ENCODE peak calls at places on chromosome 4, in nine cellular contexts. X is GM13977; Z is GM04504; B is iris pigment epithelial cell; O is activated CD8-positive, alpha-beta memory T cell treated with anti-CD3 and anti-CD28 coated beads for 48 hours; A is activated T-cell treated with anti-CD3 and anti-CD28 coated beads, Interleukin-2, amount 50 U/mL, for 72 hours; S is Kasumi-1; N is fibroblast of the aortic adventitia; T is dorsolateral prefrontal cortex. G is an unnamed sample.

GRCh38 chr4:94746746-94747145 is 11.0 kb upstream of the BMPR1B start:
- DNase-seq in Z (no peak), S (no peak), B (no peak), N (no peak), O (no peak), X (no peak), A (no peak), T (no peak), G (no peak)

GRCh38 chr4:7625073-7625472 is 190.3 kb upstream of the PSAPL1 start:
- DNase-seq in B (peak), O (no peak), X (no peak), Z (peak), S (no peak), T (peak), N (peak), A (no peak), G (no peak)

GRCh38 chr4:4606321-4606720 is 64.5 kb upstream of the STX18 start:
- DNase-seq in A (no peak), O (no peak), S (no peak), X (no peak), Z (no peak), T (no peak), N (no peak), B (peak), G (no peak)

GRCh38 chr4:88526221-88526815 is 2.7 kb upstream of the PYURF start:
- DNase-seq in X (peak), B (peak), A (no peak), N (peak), O (no peak), S (peak), Z (no peak), T (no peak), G (peak)

GRCh38 chr4:107719211-107719926 is 665 bp downstream of the PAPSS1 start:
- DNase-seq in X (peak), B (peak), N (peak), Z (no peak), T (no peak), A (peak), O (peak), S (peak), G (peak)

GRCh38 chr4:168876106-168876505 is 133.9 kb downstream of the CBR4 start:
- DNase-seq in N (no peak), B (no peak), A (no peak), Z (no peak), O (no peak), T (no peak), X (no peak), S (no peak), G (no peak)

GRCh38 chr4:25823632-25824031 is 39.2 kb downstream of the SEL1L3 start:
- DNase-seq in X (no peak), Z (no peak), B (no peak), A (no peak), S (no peak), T (peak), N (no peak), O (no peak), G (no peak)

GRCh38 chr4:57102050-57102564 is 8.1 kb downstream of the IGFBP7 start:
- DNase-seq in S (no peak), Z (no peak), A (no peak), O (no peak), N (peak), T (no peak), B (peak), X (no peak), G (no peak)

GRCh38 chr4:28228575-28228974 is 1367.9 kb downstream of the STIM2 start:
- DNase-seq in B (no peak), X (no peak), A (no peak), S (no peak), Z (no peak), T (no peak), O (no peak), N (no peak), G (no peak)

GRCh38 chr4:6925357-6925836 is 15.8 kb downstream of the TBC1D14 start:
- DNase-seq in N (no peak), A (peak), T (no peak), B (no peak), O (no peak), S (peak), Z (no peak), X (no peak), G (no peak)

GRCh38 chr4:124181045-124181444 is 531.5 kb downstream of the ANKRD50 start:
- DNase-seq in Z (no peak), B (peak), S (no peak), X (no peak), A (no peak), O (no peak), N (peak), T (no peak), G (no peak)

GRCh38 chr4:24965627-24966026 is 52.8 kb upstream of the CCDC149 start:
- DNase-seq in T (no peak), Z (no peak), A (no peak), O (no peak), X (no peak), N (no peak), S (no peak), B (peak), G (no peak)

GRCh38 chr4:95835672-95836071 is 4.2 kb upstream of the PDHA2 start:
- DNase-seq in X (peak), O (no peak), Z (no peak), B (no peak), A (no peak), T (no peak), N (no peak), S (peak), G (no peak)

GRCh38 chr4:22906046-22906445 is 213.3 kb downstream of the GBA3 start:
- DNase-seq in B (no peak), X (no peak), O (no peak), Z (no peak), N (no peak), A (no peak), T (no peak), S (no peak), G (no peak)